ENCODE peak calls at places on chromosomes 7 and 10, in nine cellular contexts. K is posterior cingulate gyrus; Z is cardiac fibroblast; E is stimulated activated naive CD8-positive, alpha-beta T cell treated with anti-CD3 and anti-CD28 coated beads, Interleukin-15, Interleukin-2, amounts not matched to agents 100 U/mL and 50 U/mL, for 24 hours; J is activated naive CD8-positive, alpha-beta T cell treated with anti-CD3 and anti-CD28 coated beads, Interleukin-2, amount 50 U/mL, for 24 hours; Y is lower lobe of right lung; L is WTC11; M is neural crest cell; P is fibroblast of lung. F is an unnamed sample.
A peak's percentile ranks its signal among the peaks of the same experiment; 100 is the strongest.

GRCh38 chr7:16587785-16588184 is 57.8 kb downstream of the ANKMY2 start:
- DNase-seq in M (no peak), P (no peak), K (no peak), Y (no peak), E (no peak), J (no peak), L (no peak), Z (no peak), F (no peak)

GRCh38 chr10:103871006-103871405 is 15.6 kb upstream of the SH3PXD2A start:
- DNase-seq in Y (no peak), M (no peak), E (no peak), P (no peak), J (no peak), L (no peak), Z (no peak), K (no peak), F (no peak)

GRCh38 chr10:50641636-50642035 is 17.9 kb upstream of the SGMS1 start:
- DNase-seq in P (no peak), Z (peak; percentile 36), Y (no peak), J (no peak), K (no peak), E (no peak), L (no peak), M (no peak), F (no peak)

GRCh38 chr10:117632406-117632805 is 89.9 kb downstream of the EMX2 start:
- DNase-seq in Y (no peak), Z (no peak), L (no peak), E (no peak), J (no peak), K (no peak), P (no peak), M (no peak), F (no peak)

GRCh38 chr10:49446031-49446430 is 50.1 kb upstream of the DRGX start:
- DNase-seq in Z (peak; percentile 61), E (peak; percentile 14), M (no peak), L (no peak), J (no peak), P (peak; percentile 56), K (no peak), Y (no peak), F (no peak)

GRCh38 chr10:19728376-19728775 is 87.9 kb upstream of the PLXDC2 start:
- DNase-seq in K (no peak), P (peak; percentile 10), Y (no peak), Z (no peak), J (no peak), L (no peak), M (no peak), E (no peak), F (no peak)

GRCh38 chr7:36955730-36956129 is 231.4 kb upstream of the AOAH start:
- DNase-seq in L (no peak), Y (no peak), J (no peak), M (no peak), K (no peak), P (no peak), E (no peak), Z (no peak), F (no peak)

GRCh38 chr7:155734445-155734809 is 77.8 kb downstream of the SHH start:
- DNase-seq in M (no peak), P (peak; percentile 47), J (no peak), Z (no peak), L (no peak), Y (no peak), K (no peak), E (no peak), F (no peak)

GRCh38 chr10:93235686-93236085 is 162.0 kb downstream of the CYP26A1 start:
- DNase-seq in M (no peak), L (no peak), Y (no peak), E (no peak), J (no peak), P (peak; percentile 37), Z (peak; percentile 92), K (no peak), F (no peak)

GRCh38 chr10:93461124-93461806 is 20.9 kb downstream of the MYOF start:
- DNase-seq in E (no peak), Z (peak; percentile 57), P (peak; percentile 96), M (no peak), J (no peak), Y (no peak), L (no peak), K (no peak), F (no peak)

GRCh38 chr10:116073451-116073850 is 199.6 kb downstream of the GFRA1 start:
- DNase-seq in L (no peak), E (no peak), Z (no peak), Y (no peak), J (no peak), M (no peak), P (no peak), K (peak; percentile 6), F (no peak)

GRCh38 chr7:17058568-17058967 is 176.8 kb upstream of the AGR3 start:
- DNase-seq in Z (peak; percentile 61), E (no peak), J (no peak), Y (no peak), L (no peak), K (no peak), P (peak; percentile 47), M (no peak), F (no peak)

GRCh38 chr7:409344-410281 is 110.0 kb downstream of the PDGFA start:
- DNase-seq in P (no peak), J (no peak), Z (no peak), Y (peak; percentile 36), K (peak; percentile 83), L (peak; percentile 9), E (no peak), M (no peak), F (no peak)

GRCh38 chr7:138338361-138338760 is 121.7 kb upstream of the TRIM24 start:
- DNase-seq in L (no peak), E (no peak), P (peak; percentile 59), K (no peak), Y (no peak), Z (peak; percentile 94), M (no peak), J (no peak), F (peak; percentile 39)

GRCh38 chr7:73442903-73443542 is 9.4 kb downstream of the FZD9 start:
- DNase-seq in E (no peak), P (no peak), L (no peak), M (no peak), J (no peak), Z (no peak), Y (no peak), K (peak; percentile 70), F (no peak)

GRCh38 chr10:31099101-31099500 is 67.4 kb upstream of the ZNF438 start:
- DNase-seq in Y (no peak), E (no peak), M (no peak), L (no peak), Z (no peak), K (no peak), J (no peak), P (no peak), F (no peak)

GRCh38 chr7:3117488-3118228 is 74.0 kb upstream of the CARD11 start:
- DNase-seq in J (no peak), P (no peak), Y (no peak), E (no peak), M (no peak), L (no peak), K (no peak), Z (no peak), F (no peak)

GRCh38 chr10:133388973-133389818 is 4.8 kb upstream of the MTG1 start:
- DNase-seq in E (peak; percentile 44), Y (peak; percentile 49), Z (no peak), K (peak; percentile 83), J (peak; percentile 44), L (no peak), M (no peak), P (no peak), F (no peak)

GRCh38 chr10:71984126-71984797 is 20.1 kb downstream of the CHST3 start:
- DNase-seq in L (no peak), Y (no peak), Z (no peak), P (no peak), J (no peak), E (no peak), M (no peak), K (peak; percentile 75), F (no peak)

GRCh38 chr10:5618042-5618441 is 48.4 kb downstream of the ASB13 start:
- DNase-seq in E (no peak), L (no peak), Y (no peak), Z (no peak), P (no peak), J (no peak), M (no peak), K (peak; percentile 11), F (no peak)

GRCh38 chr10:91617073-91617580 is 15.7 kb downstream of the PPP1R3C start:
- DNase-seq in L (no peak), K (no peak), E (no peak), J (no peak), P (peak; percentile 93), Z (peak; percentile 92), M (no peak), Y (no peak), F (no peak)

GRCh38 chr10:78335691-78336401 is 302.2 kb downstream of the RPS24 start:
- DNase-seq in K (peak; percentile 85), E (no peak), Y (no peak), Z (peak; percentile 75), M (no peak), L (no peak), P (peak; percentile 93), J (no peak), F (no peak)

GRCh38 chr7:151087247-151088018 is 1.2 kb downstream of the AGAP3 start:
- DNase-seq in Z (peak; percentile 60), E (peak; percentile 51), P (peak; percentile 60), L (no peak), Y (peak; percentile 76), J (peak; percentile 47), K (peak; percentile 95), M (no peak), F (peak; percentile 72)

GRCh38 chr10:48523820-48524758 is 80.8 kb downstream of the ARHGAP22 start:
- DNase-seq in Z (no peak), M (peak; percentile 50), L (peak; percentile 73), P (no peak), E (peak; percentile 41), Y (no peak), K (peak; percentile 82), J (peak; percentile 31), F (peak; percentile 58)

F was measured in erythroblast.